ENCODE peak calls at places on chromosome 2, in ten cellular contexts. A is uterus, C is HT-29, L is A549, D is posterior cingulate gyrus, E is Right ventricle myocardium superior, Y is retinal pigment epithelial cell, G is fibroblast of villous mesenchyme, O is endodermal cell, N is cardiac fibroblast. K is an unnamed sample.

GRCh38 chr2:66489433-66489832 is 54.5 kb downstream of the MEIS1 start:
- DNase-seq in O (no peak), E (no peak), L (no peak), D (no peak), C (no peak), G (no peak), N (no peak), A (no peak), Y (no peak), K (no peak)

GRCh38 chr2:176763111-176763510 is 449.5 kb upstream of the HNRNPA3 start:
- DNase-seq in N (no peak), A (no peak), E (no peak), G (no peak), C (no peak), L (no peak), O (no peak), Y (no peak), D (no peak), K (no peak)

GRCh38 chr2:74334931-74335333 is 8.3 kb downstream of the SLC4A5 start:
- DNase-seq in O (peak; percentile 95), G (peak; percentile 73), N (peak; percentile 78), Y (peak; percentile 25), C (peak; percentile 73), D (peak; percentile 95), L (peak; percentile 72), E (peak; percentile 82), A (peak; percentile 74), K (peak; percentile 59)

GRCh38 chr2:170247882-170248393 is 70.0 kb downstream of the MYO3B start:
- DNase-seq in C (no peak), D (no peak), G (no peak), N (no peak), O (no peak), A (no peak), Y (no peak), E (no peak), L (no peak), K (no peak)

GRCh38 chr2:19790291-19790690 is 111.5 kb downstream of the TTC32 start:
- DNase-seq in L (no peak), N (no peak), Y (no peak), A (no peak), O (no peak), G (no peak), C (no peak), E (no peak), D (no peak), K (no peak)

GRCh38 chr2:27885656-27886055 is 4.5 kb downstream of the RBKS start:
- DNase-seq in O (no peak), E (no peak), Y (no peak), D (no peak), G (peak; percentile 11), N (peak; percentile 55), C (no peak), A (no peak), L (no peak), K (no peak)

GRCh38 chr2:165074884-165075283 is 119.6 kb upstream of the SLC38A11 start:
- DNase-seq in D (no peak), E (no peak), A (no peak), C (no peak), N (no peak), O (no peak), G (no peak), L (no peak), Y (no peak), K (no peak)

GRCh38 chr2:7191927-7192326 is 274.7 kb downstream of the RNF144A start:
- DNase-seq in A (no peak), C (no peak), G (peak; percentile 68), O (no peak), E (no peak), L (peak; percentile 13), N (peak; percentile 72), D (no peak), Y (peak; percentile 99), K (no peak)

GRCh38 chr2:229704231-229704630 is 10.1 kb downstream of the DNER start:
- DNase-seq in E (no peak), L (no peak), G (no peak), C (no peak), D (no peak), A (no peak), N (no peak), O (no peak), Y (no peak), K (no peak)

GRCh38 chr2:127700527-127701192 is 637 bp upstream of the SFT2D3 start:
- DNase-seq in O (peak; percentile 95), G (no peak), C (peak; percentile 92), L (peak; percentile 91), N (no peak), A (no peak), E (peak; percentile 75), D (no peak), Y (no peak), K (no peak)

GRCh38 chr2:233853883-233854240 is 473 bp downstream of the HJURP start:
- DNase-seq in N (no peak), Y (no peak), E (no peak), G (no peak), A (no peak), C (no peak), D (no peak), O (no peak), L (no peak), K (no peak)

GRCh38 chr2:185745864-185746859 is 7.6 kb downstream of the FSIP2 start:
- DNase-seq in A (no peak), O (no peak), L (no peak), E (no peak), G (no peak), N (no peak), C (peak; percentile 17), D (no peak), Y (no peak), K (no peak)

GRCh38 chr2:231922311-231922710 is 3.9 kb downstream of the NPPC start:
- DNase-seq in Y (no peak), D (peak; percentile 62), A (no peak), C (no peak), N (no peak), E (no peak), G (no peak), O (no peak), L (no peak), K (no peak)

GRCh38 chr2:64654993-64655666 is 1.4 kb upstream of the SERTAD2 start:
- DNase-seq in C (peak; percentile 48), N (peak; percentile 46), Y (no peak), D (no peak), L (peak; percentile 56), A (no peak), O (no peak), E (no peak), G (no peak), K (peak; percentile 29)